ENCODE peak calls at places on chromosomes 3 and 15, in six cellular contexts. D, S, I, K, B and P are unnamed samples.

GRCh38 chr3:8641472-8641871 is 3.1 kb downstream of the SSUH2 start:
- ATAC-seq in D (no peak), S (no peak), I (no peak), K (no peak), B (no peak), P (no peak)

GRCh38 chr15:62569460-62570404 is 404.6 kb upstream of the C2CD4B start:
- ATAC-seq in D (peak; percentile 65), S (no peak), I (no peak), K (peak; percentile 74), B (no peak), P (no peak)

GRCh38 chr3:30282052-30282708 is 324.2 kb upstream of the TGFBR2 start:
- ATAC-seq in D (no peak), S (peak; percentile 49), I (no peak), K (peak; percentile 40), B (no peak), P (no peak)

GRCh38 chr15:85003593-85004312 is 22.1 kb downstream of the PDE8A start:
- ATAC-seq in D (no peak), S (no peak), I (no peak), K (peak; percentile 13), B (peak; percentile 70), P (peak; percentile 70)

GRCh38 chr3:188749830-188750229 is 421.9 kb upstream of the TPRG1 start:
- ATAC-seq in D (no peak), S (no peak), I (no peak), K (no peak), B (no peak), P (no peak)

GRCh38 chr3:168517514-168518071 is 421.9 kb upstream of the GOLIM4 start:
- ATAC-seq in D (no peak), S (no peak), I (no peak), K (no peak), B (peak; percentile 84), P (no peak)

GRCh38 chr15:98953950-98954349 is 53.6 kb downstream of the PGPEP1L start:
- ATAC-seq in D (peak; percentile 53), S (no peak), I (no peak), K (peak; percentile 13), B (no peak), P (no peak)

GRCh38 chr3:49512791-49513355 is 41.4 kb upstream of the BSN start:
- ATAC-seq in D (no peak), S (no peak), I (no peak), K (peak; percentile 35), B (no peak), P (no peak)

GRCh38 chr15:44145495-44145894 is 49.6 kb downstream of the FRMD5 start:
- ATAC-seq in D (no peak), S (no peak), I (no peak), K (no peak), B (no peak), P (no peak)

GRCh38 chr15:99335508-99335907 is 84.2 kb downstream of the LRRC28 start:
- ATAC-seq in D (no peak), S (no peak), I (no peak), K (no peak), B (no peak), P (no peak)

GRCh38 chr15:97678677-97679076 is 281.8 kb upstream of the ARRDC4 start:
- ATAC-seq in D (no peak), S (no peak), I (no peak), K (no peak), B (no peak), P (no peak)

GRCh38 chr15:86915811-86916331 is 836.2 kb downstream of the AGBL1 start:
- ATAC-seq in D (peak; percentile 54), S (peak; percentile 19), I (no peak), K (peak; percentile 91), B (no peak), P (no peak)

GRCh38 chr3:141632779-141633374 is 105.2 kb upstream of the RNF7 start:
- ATAC-seq in D (no peak), S (no peak), I (no peak), K (no peak), B (no peak), P (no peak)

GRCh38 chr15:84980196-84981053 is 1.2 kb upstream of the PDE8A start:
- ATAC-seq in D (peak; percentile 89), S (peak; percentile 84), I (peak; percentile 76), K (peak; percentile 78), B (peak; percentile 78), P (peak; percentile 85)

GRCh38 chr15:99115300-99116215 is 10.7 kb downstream of the SYNM start:
- ATAC-seq in D (no peak), S (no peak), I (no peak), K (no peak), B (no peak), P (peak; percentile 58)

GRCh38 chr15:64117759-64118487 is 22.1 kb downstream of the SNX1 start:
- ATAC-seq in D (no peak), S (no peak), I (no peak), K (peak; percentile 94), B (no peak), P (no peak)

GRCh38 chr3:143228405-143228804 is 108.8 kb downstream of the CHST2 start:
- ATAC-seq in D (no peak), S (peak; percentile 26), I (no peak), K (no peak), B (no peak), P (no peak)

GRCh38 chr3:144942501-144943197 is 971.0 kb downstream of the DIPK2A start:
- ATAC-seq in D (no peak), S (no peak), I (no peak), K (no peak), B (no peak), P (no peak)

GRCh38 chr3:186697510-186697909 is 19.6 kb upstream of the KNG1 start:
- ATAC-seq in D (no peak), S (no peak), I (no peak), K (no peak), B (no peak), P (no peak)

GRCh38 chr3:42213417-42213816 is 52.6 kb downstream of the CCK start:
- ATAC-seq in D (no peak), S (peak; percentile 49), I (no peak), K (peak; percentile 53), B (peak; percentile 55), P (no peak)

GRCh38 chr15:48285329-48286214 is 45.7 kb upstream of the DUT start:
- ATAC-seq in D (peak; percentile 92), S (peak; percentile 55), I (no peak), K (peak; percentile 95), B (peak; percentile 92), P (peak; percentile 70)

GRCh38 chr3:108428580-108428979 is 81.8 kb downstream of the MYH15 start:
- ATAC-seq in D (peak; percentile 15), S (no peak), I (no peak), K (peak; percentile 83), B (peak; percentile 22), P (no peak)